ENCODE peak calls at places on chromosome 22, in six cellular contexts. G, N, F, A, S and D are unnamed samples.

GRCh38 chr22:23166038-23166831 is 14.1 kb upstream of the BCR start:
- DNase-seq in G (no peak), N (no peak), F (no peak), A (no peak), S (no peak), D (no peak)

GRCh38 chr22:33562484-33562883 is 357.8 kb downstream of the LARGE1 start:
- DNase-seq in G (no peak), N (no peak), F (no peak), A (no peak), S (no peak), D (no peak)

GRCh38 chr22:42271906-42272305 is 1.5 kb upstream of the TCF20 start:
- DNase-seq in G (no peak), N (no peak), F (no peak), A (no peak), S (no peak), D (no peak)

GRCh38 chr22:47394504-47395440 is 632.3 kb downstream of the TBC1D22A start:
- DNase-seq in G (no peak), N (no peak), F (no peak), A (no peak), S (no peak), D (no peak)

GRCh38 chr22:17772963-17773605 is 1.2 kb downstream of the BID start:
- DNase-seq in G (no peak), N (no peak), F (no peak), A (no peak), S (peak; percentile 37), D (no peak)

GRCh38 chr22:38454361-38455062 is 487 bp downstream of the KCNJ4 start:
- DNase-seq in G (peak; percentile 18), N (no peak), F (no peak), A (no peak), S (no peak), D (no peak)

GRCh38 chr22:43183496-43184263 is 3.3 kb downstream of the TTLL12 start:
- DNase-seq in G (no peak), N (peak; percentile 84), F (no peak), A (no peak), S (peak; percentile 53), D (no peak)

GRCh38 chr22:38218661-38219331 is 17.0 kb downstream of the MAFF start:
- DNase-seq in G (peak; percentile 63), N (peak; percentile 94), F (peak; percentile 78), A (no peak), S (peak; percentile 94), D (peak; percentile 88)

GRCh38 chr22:48035897-48036296 is 1273.4 kb downstream of the TBC1D22A start:
- DNase-seq in G (no peak), N (no peak), F (no peak), A (no peak), S (no peak), D (no peak)

GRCh38 chr22:48954781-48955311 is 872.8 kb downstream of the BRD1 start:
- DNase-seq in G (no peak), N (no peak), F (no peak), A (no peak), S (no peak), D (no peak)

GRCh38 chr22:45885941-45886395 is 91.0 kb downstream of the WNT7B start:
- DNase-seq in G (no peak), N (no peak), F (no peak), A (no peak), S (no peak), D (peak; percentile 36)

GRCh38 chr22:50522806-50523438 is 2.5 kb downstream of the SCO2 start:
- DNase-seq in G (no peak), N (no peak), F (no peak), A (no peak), S (no peak), D (no peak)

GRCh38 chr22:33163815-33164214 is 105.6 kb upstream of the SYN3 start:
- DNase-seq in G (no peak), N (no peak), F (no peak), A (no peak), S (no peak), D (no peak)

GRCh38 chr22:38427465-38427864 is 27.5 kb downstream of the KCNJ4 start:
- DNase-seq in G (no peak), N (no peak), F (no peak), A (no peak), S (no peak), D (no peak)

GRCh38 chr22:28025333-28025732 is 106.3 kb upstream of the PITPNB start:
- DNase-seq in G (no peak), N (no peak), F (no peak), A (no peak), S (no peak), D (no peak)

GRCh38 chr22:43395296-43395695 is 16.5 kb upstream of the MPPED1 start:
- DNase-seq in G (no peak), N (no peak), F (no peak), A (no peak), S (no peak), D (no peak)

GRCh38 chr22:33006220-33006954 is 51.8 kb downstream of the SYN3 start:
- DNase-seq in G (no peak), N (no peak), F (no peak), A (no peak), S (peak; percentile 63), D (no peak)

GRCh38 chr22:31496735-31497146 is 405 bp downstream of the SFI1 start:
- DNase-seq in G (peak; percentile 56), N (no peak), F (no peak), A (peak; percentile 20), S (no peak), D (peak; percentile 64)

GRCh38 chr22:24390576-24390975 is 36.8 kb upstream of the ADORA2A start:
- DNase-seq in G (no peak), N (peak; percentile 32), F (no peak), A (no peak), S (no peak), D (no peak)

GRCh38 chr22:47618180-47618579 is 855.7 kb downstream of the TBC1D22A start:
- DNase-seq in G (no peak), N (no peak), F (no peak), A (no peak), S (no peak), D (no peak)

GRCh38 chr22:28051787-28052356 is 132.8 kb upstream of the PITPNB start:
- DNase-seq in G (peak; percentile 50), N (peak; percentile 70), F (no peak), A (peak; percentile 15), S (peak; percentile 40), D (no peak)

GRCh38 chr22:47287516-47287915 is 525.1 kb downstream of the TBC1D22A start:
- DNase-seq in G (no peak), N (no peak), F (no peak), A (no peak), S (no peak), D (no peak)

GRCh38 chr22:48179571-48180546 is 1417.4 kb downstream of the TBC1D22A start:
- DNase-seq in G (no peak), N (no peak), F (no peak), A (no peak), S (no peak), D (no peak)

GRCh38 chr22:39954584-39955055 is 5.6 kb upstream of the TMA7B start:
- DNase-seq in G (peak; percentile 46), N (peak; percentile 87), F (peak; percentile 37), A (no peak), S (no peak), D (no peak)

GRCh38 chr22:41598081-41598480 is 8.4 kb upstream of the PMM1 start:
- DNase-seq in G (no peak), N (peak; percentile 68), F (no peak), A (no peak), S (peak; percentile 89), D (no peak)

GRCh38 chr22:32695451-32695891 is 106.0 kb upstream of the TIMP3 start:
- DNase-seq in G (no peak), N (peak; percentile 91), F (peak; percentile 71), A (no peak), S (peak; percentile 79), D (no peak)

GRCh38 chr22:27754247-27754887 is 47.2 kb downstream of the MN1 start:
- DNase-seq in G (no peak), N (no peak), F (no peak), A (no peak), S (peak; percentile 83), D (peak; percentile 46)

GRCh38 chr22:20324139-20324516 is 4.3 kb upstream of the DGCR6L start:
- DNase-seq in G (peak; percentile 72), N (no peak), F (no peak), A (no peak), S (no peak), D (no peak)

GRCh38 chr22:40345801-40346177 is 511 bp upstream of the ADSL start:
- DNase-seq in G (peak; percentile 74), N (peak; percentile 46), F (no peak), A (peak; percentile 45), S (peak; percentile 38), D (peak; percentile 64)

GRCh38 chr22:36565686-36566085 is 36.7 kb upstream of the EIF3D start:
- DNase-seq in G (no peak), N (no peak), F (no peak), A (no peak), S (peak; percentile 55), D (no peak)

GRCh38 chr22:37552560-37553163 is 7.6 kb upstream of the CDC42EP1 start:
- DNase-seq in G (no peak), N (peak; percentile 65), F (no peak), A (no peak), S (no peak), D (no peak)

GRCh38 chr22:48403521-48403921 is 1424.2 kb downstream of the BRD1 start:
- DNase-seq in G (no peak), N (no peak), F (no peak), A (no peak), S (no peak), D (no peak)

GRCh38 chr22:23850136-23850611 is 7.5 kb upstream of the SLC2A11 start:
- DNase-seq in G (no peak), N (no peak), F (no peak), A (no peak), S (no peak), D (no peak)

GRCh38 chr22:45235101-45235777 is 5.5 kb downstream of the KIAA0930 start:
- DNase-seq in G (peak; percentile 19), N (no peak), F (no peak), A (peak; percentile 19), S (no peak), D (peak; percentile 52)

GRCh38 chr22:28299760-28300159 is 379.9 kb downstream of the TTC28 start:
- DNase-seq in G (peak; percentile 5), N (peak; percentile 30), F (no peak), A (no peak), S (no peak), D (no peak)

GRCh38 chr22:32810241-32811133 is 9.0 kb downstream of the TIMP3 start:
- DNase-seq in G (no peak), N (peak; percentile 82), F (no peak), A (no peak), S (peak; percentile 94), D (no peak)